ENCODE peak calls at places on chromosomes 13 and 19, in six cellular contexts. X, Y, E, B, A and W are unnamed samples.

GRCh38 chr13:94784066-94784465 is 71.7 kb upstream of the SOX21 start:
- DNase-seq in B (no peak), X (peak; percentile 18), A (no peak), Y (no peak), E (peak; percentile 81), W (no peak)

GRCh38 chr19:32866564-32867265 is 2.9 kb downstream of the SLC7A9 start:
- DNase-seq in E (no peak), Y (no peak), X (no peak), B (no peak), A (no peak), W (no peak)

GRCh38 chr19:38736413-38737280 is 7.6 kb downstream of the CAPN12 start:
- DNase-seq in Y (peak; percentile 90), B (no peak), E (no peak), X (no peak), A (peak; percentile 49), W (peak; percentile 71)

GRCh38 chr13:37473035-37473434 is 125.5 kb downstream of the POSTN start:
- DNase-seq in A (no peak), E (no peak), Y (no peak), X (no peak), B (no peak), W (no peak)

GRCh38 chr13:110047511-110047910 is 259.4 kb downstream of the COL4A1 start:
- DNase-seq in Y (no peak), E (peak; percentile 98), B (no peak), X (no peak), A (peak; percentile 30), W (peak; percentile 61)

GRCh38 chr19:35557539-35558399 is 5.7 kb downstream of the ATP4A start:
- DNase-seq in B (no peak), E (peak; percentile 58), Y (peak; percentile 77), A (peak; percentile 42), X (no peak), W (peak; percentile 54)

GRCh38 chr13:48858523-48858922 is 117.2 kb upstream of the FNDC3A start:
- DNase-seq in A (no peak), E (no peak), Y (no peak), X (no peak), B (no peak), W (no peak)

GRCh38 chr13:77519808-77520207 is 15.7 kb upstream of the SCEL start:
- DNase-seq in A (no peak), X (no peak), E (peak; percentile 30), Y (no peak), B (no peak), W (no peak)

GRCh38 chr19:37594982-37595382 is 306 bp downstream of the ZNF540 start:
- DNase-seq in B (peak; percentile 54), E (no peak), A (peak; percentile 50), Y (peak; percentile 51), X (peak; percentile 73), W (peak; percentile 63)

GRCh38 chr19:2694196-2694595 is 8.3 kb downstream of the GNG7 start:
- DNase-seq in E (no peak), Y (no peak), A (no peak), B (no peak), X (no peak), W (no peak)

GRCh38 chr13:75666646-75667351 is 30.7 kb downstream of the LMO7 start:
- DNase-seq in A (no peak), X (peak; percentile 41), Y (no peak), B (no peak), E (peak; percentile 66), W (no peak)

GRCh38 chr19:4088975-4089374 is 22.3 kb upstream of the ZBTB7A start:
- DNase-seq in X (no peak), A (no peak), B (no peak), E (no peak), Y (peak; percentile 65), W (no peak)

GRCh38 chr13:111866731-111867245 is 200.2 kb upstream of the SOX1 start:
- DNase-seq in E (no peak), Y (no peak), B (no peak), X (no peak), A (no peak), W (no peak)

GRCh38 chr13:105220063-105220462 is 1315.4 kb downstream of the EFNB2 start:
- DNase-seq in A (no peak), E (peak; percentile 18), Y (no peak), B (no peak), X (no peak), W (no peak)

GRCh38 chr19:38731654-38732301 is 12.5 kb downstream of the CAPN12 start:
- DNase-seq in Y (no peak), X (no peak), A (peak; percentile 37), B (no peak), E (no peak), W (peak; percentile 83)

GRCh38 chr19:18218159-18218558 is 8.1 kb downstream of the PDE4C start:
- DNase-seq in Y (no peak), A (no peak), B (no peak), E (no peak), X (no peak), W (no peak)

GRCh38 chr19:13155472-13156284 is 5.5 kb downstream of the IER2 start:
- DNase-seq in Y (peak; percentile 73), B (peak; percentile 67), X (peak; percentile 71), E (peak; percentile 90), A (peak; percentile 37), W (peak; percentile 81)

GRCh38 chr13:107600986-107601385 is 614.4 kb downstream of the LIG4 start:
- DNase-seq in Y (no peak), B (no peak), X (no peak), A (no peak), E (no peak), W (no peak)

GRCh38 chr19:8485561-8486371 is 16.7 kb downstream of the PRAM1 start:
- DNase-seq in X (no peak), A (no peak), E (no peak), Y (no peak), B (no peak), W (no peak)

GRCh38 chr19:47427241-47428176 is 8.2 kb upstream of the MEIS3 start:
- DNase-seq in Y (peak; percentile 87), E (peak; percentile 61), X (peak; percentile 35), B (peak; percentile 41), A (peak; percentile 31), W (peak; percentile 70)

GRCh38 chr19:56660381-56661105 is 11.0 kb downstream of the ZNF835 start:
- DNase-seq in X (no peak), E (no peak), A (no peak), B (no peak), Y (no peak), W (no peak)

GRCh38 chr19:50639121-50640112 is at the start of gene SYT3:
- DNase-seq in X (no peak), Y (peak; percentile 85), A (peak; percentile 29), E (peak; percentile 53), B (no peak), W (peak; percentile 52)

GRCh38 chr19:13187419-13187818 is 37.2 kb downstream of the IER2 start:
- DNase-seq in X (no peak), E (no peak), B (no peak), A (no peak), Y (no peak), W (no peak)

GRCh38 chr19:10708261-10708660 is 7.0 kb downstream of the QTRT1 start:
- DNase-seq in Y (no peak), B (no peak), E (no peak), X (no peak), A (no peak), W (no peak)
- TF ChIP-seq CTCF in Y (no peak), B (no peak), E (no peak), X (no peak), A (no peak), W (no peak)

GRCh38 chr19:40584007-40584406 is 7.3 kb downstream of the SHKBP1 start:
- DNase-seq in B (no peak), E (no peak), Y (no peak), X (no peak), A (no peak), W (no peak)
- TF ChIP-seq CTCF in B (no peak), E (peak; percentile 32), Y (peak; percentile 45), X (peak; percentile 67), A (no peak), W (no peak)

GRCh38 chr19:40423227-40423566 is 2.6 kb downstream of the SERTAD1 start:
- DNase-seq in E (no peak), A (no peak), X (no peak), Y (no peak), B (no peak), W (no peak)

GRCh38 chr19:40423938-40424337 is 1.9 kb downstream of the SERTAD1 start:
- DNase-seq in B (no peak), E (no peak), X (no peak), Y (no peak), A (no peak), W (no peak)

GRCh38 chr19:40422428-40423226 is 3.2 kb downstream of the SERTAD1 start:
- DNase-seq in X (no peak), E (no peak), B (no peak), A (no peak), Y (no peak), W (no peak)

GRCh38 chr19:40425450-40426287 is at the start of gene SERTAD1:
- DNase-seq in Y (peak; percentile 99), E (peak; percentile 99), X (peak; percentile 99), A (peak; percentile 100), B (peak; percentile 100), W (peak; percentile 100)

DNA sequence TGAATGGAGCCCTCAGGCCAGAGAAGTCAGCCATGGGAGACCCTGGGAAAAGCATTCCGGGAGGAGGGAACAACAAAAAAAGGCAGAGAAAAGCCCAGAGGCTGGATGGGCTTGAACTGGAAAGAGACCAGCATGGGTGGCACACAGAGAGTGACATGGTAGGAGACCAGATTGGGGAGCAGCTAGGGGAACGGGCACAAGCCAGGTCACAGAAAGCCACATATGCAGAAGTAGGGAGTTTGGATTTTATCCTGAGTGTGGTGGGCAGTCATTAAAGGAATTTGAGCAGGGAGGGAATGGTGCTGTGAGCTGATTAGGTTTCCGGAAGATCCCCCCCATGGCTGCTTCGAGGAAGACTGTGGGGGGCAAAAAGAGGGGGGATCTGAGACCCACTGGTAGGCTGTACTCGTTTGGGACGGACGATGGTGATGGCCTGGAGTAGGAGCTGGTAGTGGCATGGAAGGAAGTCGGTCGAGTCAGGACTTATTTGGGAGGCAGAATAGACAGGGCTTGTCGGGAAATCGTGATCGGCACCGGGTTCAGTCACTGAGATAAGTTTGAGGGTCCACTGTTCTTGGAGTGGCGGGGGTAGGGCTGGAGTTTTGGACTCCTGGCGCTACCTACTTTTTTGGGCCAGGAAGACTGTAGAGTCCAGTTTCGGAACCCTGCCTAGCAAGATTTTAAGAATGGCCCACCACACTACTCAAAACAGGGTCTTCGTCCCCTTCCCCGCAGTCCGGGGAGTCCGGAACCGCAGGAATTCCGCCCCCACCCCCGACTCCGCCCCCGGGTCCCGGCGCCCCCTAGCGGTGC is 949 bp downstream of the SERTAD1 start:
- DNase-seq in E (peak; percentile 42), A (no peak), X (no peak), Y (no peak), B (no peak), W (peak; percentile 16)
- TF ChIP-seq CTCF in E (no peak), A (no peak), X (no peak), Y (no peak), B (no peak), W (no peak)

GRCh38 chr19:6465663-6466062 is 1.6 kb downstream of the CRB3 start:
- DNase-seq in A (no peak), Y (no peak), B (no peak), X (no peak), E (no peak), W (no peak)

GRCh38 chr19:6466526-6467248 is 2.6 kb downstream of the CRB3 start:
- DNase-seq in A (no peak), Y (no peak), E (no peak), X (no peak), B (no peak), W (no peak)

GRCh38 chr19:6464070-6464873 is at the start of gene CRB3:
- DNase-seq in B (no peak), E (no peak), A (peak; percentile 90), X (no peak), Y (no peak), W (peak; percentile 97)

GRCh38 chr19:6467384-6467783 is 3.3 kb downstream of the CRB3 start:
- DNase-seq in E (no peak), B (no peak), A (no peak), Y (no peak), X (no peak), W (no peak)

GRCh38 chr19:6465006-6465405 is 935 bp downstream of the CRB3 start:
- DNase-seq in E (no peak), A (no peak), X (no peak), B (no peak), Y (no peak), W (no peak)
- TF ChIP-seq CTCF in E (no peak), A (no peak), X (no peak), B (no peak), Y (no peak), W (no peak)